ENCODE peak calls at places on chromosomes 4 and X, in ten cellular contexts. F, M, X, C, R, J, G, H, V and S are unnamed samples.

GRCh38 chrX:53831662-53832635 is 145.4 kb upstream of the HUWE1 start:
- DNase-seq in J (peak; percentile 6), H (no peak), R (peak; percentile 77), X (peak; percentile 28), C (peak; percentile 7), V (peak; percentile 7), F (no peak), G (peak; percentile 85), M (no peak), S (no peak)

GRCh38 chr4:337932-338758 is 531 bp downstream of the ZNF141 start:
- DNase-seq in M (peak; percentile 76), F (peak; percentile 27), H (peak; percentile 45), X (peak; percentile 38), C (no peak), G (no peak), R (no peak), V (no peak), J (peak; percentile 36), S (peak; percentile 38)

GRCh38 chr4:38500433-38500832 is 163.6 kb upstream of the KLF3 start:
- DNase-seq in C (no peak), M (no peak), V (no peak), H (no peak), X (no peak), F (no peak), G (no peak), R (no peak), J (no peak), S (no peak)

GRCh38 chr4:8296491-8296890 is 26.9 kb downstream of the HTRA3 start:
- DNase-seq in C (no peak), F (no peak), X (no peak), R (no peak), V (no peak), M (peak; percentile 40), J (no peak), G (no peak), H (no peak), S (peak; percentile 4)

GRCh38 chr4:112288455-112288854 is 2.8 kb upstream of the TIFA start:
- DNase-seq in X (no peak), M (no peak), H (no peak), V (peak; percentile 26), C (no peak), J (no peak), G (no peak), R (no peak), F (no peak), S (no peak)

GRCh38 chrX:38505583-38505982 is 55.8 kb upstream of the TSPAN7 start:
- DNase-seq in F (no peak), X (no peak), H (no peak), C (no peak), J (no peak), M (no peak), V (no peak), G (no peak), R (no peak), S (no peak)

GRCh38 chrX:49273181-49273727 is 3.7 kb downstream of the PPP1R3F start:
- DNase-seq in G (peak; percentile 45), H (no peak), C (peak; percentile 28), R (no peak), M (peak; percentile 14), X (no peak), J (no peak), V (peak; percentile 37), F (no peak), S (no peak)

GRCh38 chrX:27321632-27322031 is 141.5 kb downstream of the PPP4R3C start:
- DNase-seq in X (no peak), V (no peak), F (no peak), H (no peak), R (no peak), J (no peak), M (no peak), G (no peak), C (no peak), S (no peak)

GRCh38 chrX:97844943-97845342 is 961.2 kb downstream of the RPA4 start:
- DNase-seq in R (no peak), M (peak; percentile 49), J (no peak), G (no peak), F (no peak), V (no peak), C (no peak), H (no peak), X (no peak), S (no peak)

GRCh38 chrX:26557691-26558321 is 341.8 kb downstream of the MAGEB5 start:
- DNase-seq in H (no peak), C (no peak), X (no peak), J (no peak), V (no peak), G (no peak), M (peak; percentile 47), F (no peak), R (no peak), S (no peak)

GRCh38 chr4:189088783-189089182 is 851.9 kb upstream of the FRG1 start:
- DNase-seq in G (no peak), M (no peak), V (no peak), R (no peak), H (no peak), F (no peak), J (peak; percentile 23), C (no peak), X (no peak), S (no peak)

GRCh38 chr4:19700951-19701350 is 550.8 kb upstream of the SLIT2 start:
- DNase-seq in J (peak; percentile 21), H (no peak), F (no peak), C (no peak), R (no peak), G (no peak), X (no peak), V (no peak), M (no peak), S (no peak)